ENCODE peak calls at places on chromosomes 7 and 10, in nine cellular contexts. S is H1, H is HCT116, V is fibroblast of lung, G is PC-3, K is endothelial cell of umbilical vein, M is PC-9, J is GM23248, A is GM12878. C is an unnamed sample.

GRCh38 chr10:105197960-105198359 is 556.9 kb downstream of the SORCS3 start:
- DNase-seq in S (no peak), H (no peak), V (no peak), G (no peak), K (no peak), M (no peak), J (no peak), A (no peak), C (no peak)

GRCh38 chr7:55135462-55135861 is 116.6 kb downstream of the EGFR start:
- DNase-seq in S (no peak), H (no peak), V (no peak), G (no peak), K (no peak), M (no peak), J (no peak), A (no peak), C (no peak)

GRCh38 chr7:87853237-87853864 is 22.8 kb downstream of the SLC25A40 start:
- DNase-seq in S (no peak), H (no peak), V (no peak), G (peak; percentile 62), K (no peak), M (no peak), J (peak; percentile 41), A (no peak), C (no peak)

GRCh38 chr10:32938554-32939061 is 19.4 kb downstream of the ITGB1 start:
- DNase-seq in S (no peak), H (no peak), V (no peak), G (no peak), K (no peak), M (no peak), J (peak; percentile 44), A (no peak), C (peak; percentile 51)

GRCh38 chr10:26557641-26558014 is 119.5 kb downstream of the APBB1IP start:
- DNase-seq in S (no peak), H (no peak), V (peak; percentile 69), G (peak; percentile 19), K (no peak), M (no peak), J (peak; percentile 86), A (no peak), C (no peak)

GRCh38 chr7:2864999-2865670 is 21.0 kb upstream of the GNA12 start:
- DNase-seq in S (peak; percentile 90), H (peak; percentile 48), V (peak; percentile 48), G (peak; percentile 65), K (peak; percentile 66), M (peak; percentile 65), J (peak; percentile 61), A (no peak), C (peak; percentile 76)

GRCh38 chr10:130888493-130888892 is 423.0 kb downstream of the TCERG1L start:
- DNase-seq in S (no peak), H (no peak), V (no peak), G (no peak), K (no peak), M (no peak), J (no peak), A (no peak), C (no peak)

GRCh38 chr7:31782411-31782991 is 95.5 kb downstream of the PPP1R17 start:
- DNase-seq in S (no peak), H (peak; percentile 35), V (peak; percentile 78), G (peak; percentile 92), K (peak; percentile 69), M (peak; percentile 40), J (peak; percentile 88), A (peak; percentile 20), C (peak; percentile 76)

GRCh38 chr7:146150153-146150552 is 33.6 kb downstream of the CNTNAP2 start:
- DNase-seq in S (no peak), H (no peak), V (no peak), G (peak; percentile 29), K (no peak), M (no peak), J (no peak), A (no peak), C (no peak)

GRCh38 chr7:19404912-19405329 is 259.7 kb upstream of the FERD3L start:
- DNase-seq in S (no peak), H (peak; percentile 57), V (peak; percentile 100), G (peak; percentile 96), K (peak; percentile 68), M (peak; percentile 69), J (peak; percentile 96), A (no peak), C (peak; percentile 46)

GRCh38 chr10:19488592-19489280 is 327.5 kb upstream of the PLXDC2 start:
- DNase-seq in S (peak; percentile 90), H (no peak), V (peak; percentile 26), G (no peak), K (no peak), M (no peak), J (peak; percentile 32), A (no peak), C (peak; percentile 39)

GRCh38 chr10:70445718-70446485 is 4.4 kb upstream of the NODAL start:
- DNase-seq in S (no peak), H (no peak), V (peak; percentile 85), G (no peak), K (no peak), M (no peak), J (peak; percentile 36), A (no peak), C (no peak)
- H3K4me3 ChIP-seq in S (no peak overlapping the region), H (no peak overlapping the region), V (no peak overlapping the region), G (no peak overlapping the region), K (no peak overlapping the region), M (no peak overlapping the region), J (no peak overlapping the region), A (no peak overlapping the region), C (no peak overlapping the region)

DNA sequence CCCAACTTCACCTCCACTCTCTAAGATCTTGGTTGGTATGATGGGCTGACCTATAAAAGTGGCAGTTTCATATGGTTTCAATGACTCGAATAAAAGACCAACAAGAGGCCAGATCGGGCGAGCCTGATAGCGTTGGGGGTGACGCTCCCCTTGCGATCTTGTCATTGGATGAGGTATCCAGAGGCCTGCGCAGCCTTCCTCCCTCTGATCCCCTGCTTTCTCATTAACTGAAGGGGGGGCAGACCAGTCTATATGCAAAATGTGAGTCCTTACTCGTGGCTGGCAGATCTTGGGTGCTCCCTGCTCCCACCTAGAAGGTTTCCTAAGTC is 937 bp upstream of the COBL start:
- DNase-seq in S (no peak), H (no peak), V (no peak), G (no peak), K (no peak), M (no peak), J (no peak), A (no peak), C (no peak)
- TF ChIP-seq EZH2 in S (no peak), H (no peak), V (no peak), G (no peak), K (peak; percentile 22), M (no peak), J (peak; percentile 55), A (no peak), C (no peak)

GRCh38 chr7:150406311-150406564 is 27.1 kb downstream of the ZNF775 start:
- DNase-seq in S (no peak), H (no peak), V (no peak), G (no peak), K (no peak), M (no peak), J (no peak), A (no peak), C (no peak)

GRCh38 chr7:150407588-150408392 is 28.7 kb downstream of the ZNF775 start:
- DNase-seq in S (no peak), H (no peak), V (no peak), G (no peak), K (no peak), M (no peak), J (no peak), A (no peak), C (peak; percentile 6)

GRCh38 chr7:150404785-150405583 is 25.9 kb downstream of the ZNF775 start:
- DNase-seq in S (peak; percentile 88), H (peak; percentile 60), V (peak; percentile 91), G (peak; percentile 73), K (peak; percentile 87), M (peak; percentile 64), J (peak; percentile 93), A (no peak), C (peak; percentile 95)

GRCh38 chr7:150405584-150406310 is 26.6 kb downstream of the ZNF775 start:
- DNase-seq in S (peak; percentile 78), H (no peak), V (no peak), G (no peak), K (no peak), M (no peak), J (peak; percentile 62), A (no peak), C (peak; percentile 55)

DNA sequence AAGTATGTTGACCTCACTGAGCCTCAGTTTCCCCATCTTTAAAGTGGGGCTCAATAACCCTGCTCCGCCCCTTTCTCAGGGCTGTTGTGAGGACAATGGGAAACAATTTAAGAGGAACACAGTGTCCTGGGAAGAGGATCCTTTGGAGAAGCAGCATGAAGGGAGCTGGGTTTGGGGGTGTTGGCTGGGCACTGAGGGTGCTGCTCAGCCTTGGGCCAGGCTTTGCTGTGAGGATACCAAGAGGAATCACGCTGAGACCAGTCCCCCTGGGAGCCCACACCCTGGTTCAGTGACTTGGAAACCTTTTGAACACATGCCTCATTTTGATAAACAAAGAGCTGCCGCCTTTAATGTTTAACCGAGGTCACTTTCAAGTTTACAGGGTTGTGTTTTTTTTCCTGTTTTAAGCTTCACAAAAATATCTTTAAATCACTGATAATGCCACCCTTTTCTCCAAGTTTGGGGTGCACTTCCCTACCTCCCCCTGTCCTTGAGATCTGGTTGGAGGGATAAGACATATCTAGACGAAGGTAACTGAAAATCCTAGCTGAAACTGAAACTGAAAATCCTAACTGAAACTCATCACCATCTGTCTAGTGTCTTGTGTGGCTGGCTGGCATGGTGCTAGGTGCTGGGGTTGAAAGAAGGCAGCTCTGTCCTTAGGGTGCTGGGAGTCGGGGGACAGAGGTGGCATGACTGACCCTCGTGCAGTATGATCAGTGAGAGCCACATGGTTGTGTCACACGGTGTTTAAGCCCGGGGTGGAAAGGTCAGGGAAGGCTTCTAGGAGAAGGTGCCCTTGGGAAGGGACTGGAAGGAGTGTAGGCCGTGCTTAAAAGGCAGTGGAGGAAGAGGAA is 27.7 kb downstream of the ZNF775 start:
- DNase-seq in S (no peak), H (no peak), V (no peak), G (no peak), K (peak; percentile 13), M (no peak), J (peak; percentile 27), A (peak; percentile 86), C (peak; percentile 39)
- H3K4me3 ChIP-seq in S (peak overlapping the region; percentile 79), H (no peak overlapping the region), V (peak overlapping the region; percentile 71), G (no peak overlapping the region), K (no peak overlapping the region), M (no peak overlapping the region), J (peak overlapping the region; percentile 82), A (peak overlapping the region; percentile 91), C (no peak overlapping the region)

DNA sequence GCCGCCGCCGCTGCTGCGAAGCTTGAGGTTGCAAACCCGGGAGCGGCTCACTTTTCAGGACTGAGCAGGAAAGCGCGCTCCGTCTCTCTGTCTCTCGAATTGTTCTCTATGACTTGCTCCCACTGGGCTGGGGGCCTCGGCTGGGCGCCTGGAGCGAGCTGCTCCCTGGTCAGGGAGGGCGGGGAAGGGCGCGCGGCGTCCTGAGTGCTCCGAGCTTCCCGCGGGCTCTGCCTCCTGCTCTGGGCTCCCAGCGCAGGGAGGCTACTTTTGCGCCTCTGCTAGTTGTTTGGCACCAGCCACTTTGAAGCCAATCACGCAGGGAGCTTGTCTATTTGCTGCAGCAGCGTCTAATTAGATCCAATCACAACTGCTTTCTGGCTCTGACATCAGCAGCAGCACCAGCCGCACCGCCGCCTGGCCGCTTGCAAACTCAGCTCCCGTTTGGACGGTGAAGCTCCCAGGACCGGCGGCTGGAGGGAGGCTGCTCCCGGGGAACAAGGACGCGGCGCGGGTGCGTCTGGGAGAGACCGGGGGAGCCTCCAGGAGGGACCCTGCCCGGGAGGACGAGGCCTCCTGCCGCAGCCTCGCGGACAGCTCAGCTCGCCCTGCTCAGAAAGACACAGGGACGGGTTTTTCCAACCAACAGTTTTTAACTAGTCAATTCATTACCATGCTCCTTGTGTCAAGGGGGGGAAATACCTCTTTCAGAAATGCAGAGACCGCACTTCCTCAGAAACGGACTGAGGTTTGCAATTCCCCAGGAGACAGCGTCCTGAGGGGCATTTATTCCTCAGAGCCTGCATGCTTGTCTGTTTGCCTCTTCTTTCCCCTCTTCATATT is at the start of gene ADARB2:
- DNase-seq in S (peak; percentile 85), H (no peak), V (peak; percentile 2), G (no peak), K (no peak), M (no peak), J (peak; percentile 1), A (peak; percentile 53), C (peak; percentile 61)
- TF ChIP-seq EZH2 in S (no peak), H (no peak), V (no peak), G (no peak), K (no peak), M (no peak), J (no peak), A (no peak), C (no peak)

C was measured in hepatocyte.